ENCODE peak calls at places on chromosomes 12 and 14, in seven cellular contexts. S is T-helper 2 cell; L is lung; E is CD8-positive, alpha-beta memory T cell; W is T-helper 9 cell; U is choroid plexus epithelial cell; Y is left cardiac atrium. K is an unnamed sample.
A peak's percentile ranks its signal among the peaks of the same experiment; 100 is the strongest.

GRCh38 chr12:103855896-103856657 is 15.0 kb upstream of the NT5DC3 start:
- DNase-seq in S (no peak), L (no peak), E (no peak), W (no peak), U (peak; percentile 50), Y (no peak), K (no peak)

GRCh38 chr12:55072093-55072492 is 52.3 kb downstream of the NEUROD4 start:
- DNase-seq in S (peak; percentile 35), L (peak; percentile 49), E (peak; percentile 79), W (peak; percentile 58), U (peak; percentile 14), Y (peak; percentile 39), K (peak; percentile 61)

GRCh38 chr14:25003537-25003936 is 46.4 kb downstream of the STXBP6 start:
- DNase-seq in S (no peak), L (no peak), E (no peak), W (no peak), U (peak; percentile 31), Y (no peak), K (no peak)

GRCh38 chr14:44385906-44386305 is 121.2 kb downstream of the FSCB start:
- DNase-seq in S (no peak), L (no peak), E (no peak), W (no peak), U (no peak), Y (no peak), K (no peak)

GRCh38 chr14:34562776-34563150 is 23.3 kb upstream of the EAPP start:
- DNase-seq in S (no peak), L (no peak), E (no peak), W (no peak), U (no peak), Y (no peak), K (no peak)

GRCh38 chr14:80146941-80147340 is 64.4 kb downstream of the DIO2 start:
- DNase-seq in S (no peak), L (no peak), E (no peak), W (no peak), U (no peak), Y (no peak), K (no peak)

GRCh38 chr12:2003676-2004112 is 563 bp downstream of the DCP1B start:
- DNase-seq in S (no peak), L (no peak), E (no peak), W (no peak), U (peak; percentile 62), Y (no peak), K (peak; percentile 6)

GRCh38 chr14:94823556-94824341 is 53.8 kb upstream of the GSC start:
- DNase-seq in S (no peak), L (no peak), E (no peak), W (no peak), U (peak; percentile 6), Y (no peak), K (no peak)

GRCh38 chr14:74389980-74390379 is 36.0 kb downstream of the SYNDIG1L start:
- DNase-seq in S (no peak), L (no peak), E (no peak), W (no peak), U (no peak), Y (no peak), K (no peak)

GRCh38 chr12:82082476-82082875 is 275.7 kb downstream of the CCDC59 start:
- DNase-seq in S (no peak), L (no peak), E (no peak), W (no peak), U (no peak), Y (no peak), K (no peak)

GRCh38 chr12:130879212-130879686 is 7.4 kb downstream of the RAN start:
- DNase-seq in S (no peak), L (no peak), E (no peak), W (no peak), U (no peak), Y (no peak), K (no peak)

GRCh38 chr12:102849722-102850447 is 67.2 kb downstream of the PAH start:
- DNase-seq in S (no peak), L (no peak), E (no peak), W (no peak), U (no peak), Y (no peak), K (no peak)

GRCh38 chr12:123601602-123602489 is at the start of gene DDX55:
- DNase-seq in S (peak; percentile 76), L (peak; percentile 84), E (peak; percentile 88), W (peak; percentile 84), U (peak; percentile 88), Y (peak; percentile 87), K (peak; percentile 91)

GRCh38 chr14:50060871-50061663 is 55.3 kb downstream of the VCPKMT start:
- DNase-seq in S (no peak), L (no peak), E (peak; percentile 57), W (peak; percentile 33), U (peak; percentile 95), Y (peak; percentile 67), K (peak; percentile 82)

GRCh38 chr14:90319173-90319572 is 12.6 kb downstream of the NRDE2 start:
- DNase-seq in S (no peak), L (no peak), E (no peak), W (no peak), U (peak; percentile 21), Y (no peak), K (no peak)

GRCh38 chr12:9940370-9940769 is 8.2 kb upstream of the CLEC2A start:
- DNase-seq in S (no peak), L (no peak), E (no peak), W (no peak), U (peak; percentile 46), Y (no peak), K (peak; percentile 38)

GRCh38 chr12:98499668-98500456 is 15.5 kb upstream of the TMPO start:
- DNase-seq in S (no peak), L (no peak), E (no peak), W (no peak), U (no peak), Y (no peak), K (no peak)

GRCh38 chr12:106861984-106862894 is 87.8 kb downstream of the RIC8B start:
- DNase-seq in S (no peak), L (no peak), E (no peak), W (no peak), U (peak; percentile 85), Y (no peak), K (peak; percentile 38)

GRCh38 chr12:26971963-26972362 is 33.7 kb downstream of the FGFR1OP2 start:
- DNase-seq in S (no peak), L (no peak), E (peak; percentile 79), W (peak; percentile 42), U (no peak), Y (no peak), K (no peak)

GRCh38 chr14:70473825-70474224 is 21.9 kb downstream of the ADAM21 start:
- DNase-seq in S (no peak), L (no peak), E (no peak), W (no peak), U (no peak), Y (no peak), K (no peak)

GRCh38 chr12:53770281-53770680 is 18.5 kb upstream of the CISTR start:
- DNase-seq in S (no peak), L (no peak), E (no peak), W (no peak), U (peak; percentile 89), Y (no peak), K (no peak)

GRCh38 chr14:75091251-75091650 is 21.8 kb downstream of the ZC2HC1C start:
- DNase-seq in S (no peak), L (no peak), E (no peak), W (no peak), U (no peak), Y (no peak), K (no peak)

GRCh38 chr14:54681819-54682261 is 114.9 kb downstream of the SAMD4A start:
- DNase-seq in S (no peak), L (no peak), E (no peak), W (no peak), U (peak; percentile 61), Y (no peak), K (no peak)

GRCh38 chr14:94367347-94367746 is 21.1 kb downstream of the SERPINA1 start:
- DNase-seq in S (no peak), L (no peak), E (no peak), W (no peak), U (no peak), Y (no peak), K (no peak)

GRCh38 chr12:131621701-131622421 is 89.0 kb upstream of the SFSWAP start:
- DNase-seq in S (no peak), L (no peak), E (no peak), W (no peak), U (peak; percentile 3), Y (no peak), K (no peak)

GRCh38 chr12:4506870-4507269 is 31.8 kb upstream of the RAD51AP1 start:
- DNase-seq in S (no peak), L (no peak), E (no peak), W (no peak), U (peak; percentile 71), Y (no peak), K (no peak)

GRCh38 chr14:98964171-98964570 is 307.8 kb downstream of the BCL11B start:
- DNase-seq in S (no peak), L (no peak), E (no peak), W (no peak), U (no peak), Y (no peak), K (no peak)

GRCh38 chr14:68938515-68939423 is 40.3 kb downstream of the ACTN1 start:
- DNase-seq in S (no peak), L (no peak), E (no peak), W (no peak), U (peak; percentile 59), Y (peak; percentile 50), K (peak; percentile 75)

GRCh38 chr14:99667821-99668220 is 16.3 kb upstream of the CYP46A1 start:
- DNase-seq in S (no peak), L (no peak), E (no peak), W (no peak), U (no peak), Y (no peak), K (no peak)

GRCh38 chr14:97153527-97153926 is 356.3 kb downstream of the VRK1 start:
- DNase-seq in S (no peak), L (no peak), E (no peak), W (no peak), U (no peak), Y (no peak), K (no peak)

GRCh38 chr14:90140298-90140955 is 78.6 kb downstream of the KCNK13 start:
- DNase-seq in S (no peak), L (no peak), E (no peak), W (no peak), U (peak; percentile 6), Y (no peak), K (peak; percentile 61)

GRCh38 chr12:74317078-74317581 is 220.5 kb upstream of the ATXN7L3B start:
- DNase-seq in S (no peak), L (no peak), E (no peak), W (no peak), U (peak; percentile 94), Y (peak; percentile 49), K (peak; percentile 1)

GRCh38 chr12:24975425-24975824 is 26.5 kb upstream of the BCAT1 start:
- DNase-seq in S (no peak), L (no peak), E (no peak), W (no peak), U (no peak), Y (no peak), K (no peak)

GRCh38 chr14:79265366-79265765 is 945.9 kb downstream of the DIO2 start:
- DNase-seq in S (no peak), L (no peak), E (no peak), W (no peak), U (no peak), Y (no peak), K (no peak)

GRCh38 chr12:81083906-81084513 is 6.1 kb downstream of the ACSS3 start:
- DNase-seq in S (no peak), L (no peak), E (no peak), W (no peak), U (no peak), Y (no peak), K (no peak)

GRCh38 chr12:18262514-18262913 is 1.2 kb downstream of the PIK3C2G start:
- DNase-seq in S (no peak), L (no peak), E (no peak), W (no peak), U (no peak), Y (no peak), K (peak; percentile 61)

GRCh38 chr14:100371773-100372172 is 48.6 kb downstream of the SLC25A47 start:
- DNase-seq in S (no peak), L (no peak), E (no peak), W (no peak), U (no peak), Y (no peak), K (no peak)

GRCh38 chr12:12533238-12533829 is 29.3 kb downstream of the DUSP16 start:
- DNase-seq in S (no peak), L (peak; percentile 59), E (no peak), W (no peak), U (peak; percentile 50), Y (peak; percentile 32), K (no peak)

K was measured in dermis blood vessel endothelial cell.